ENCODE peak calls at places on chromosome 21, in four cellular contexts. B is endothelial cell of umbilical vein, N is H1, K is HepG2. H is an unnamed sample.

GRCh38 chr21:37700641-37701202 is 215.5 kb downstream of the KCNJ6 start:
- DNase-seq in K (peak; percentile 48), B (peak; percentile 56), N (peak; percentile 48), H (peak; percentile 34)

GRCh38 chr21:17089121-17089520 is 423.7 kb upstream of the CXADR start:
- DNase-seq in K (no peak), N (no peak), B (peak; percentile 4), H (no peak)

GRCh38 chr21:42545317-42545716 is 31.7 kb downstream of the SLC37A1 start:
- DNase-seq in B (no peak), N (no peak), K (no peak), H (no peak)

GRCh38 chr21:33300701-33301631 is 23.8 kb upstream of the IFNAR1 start:
- DNase-seq in B (peak; percentile 66), K (no peak), N (peak; percentile 27), H (no peak)

GRCh38 chr21:43306391-43306790 is 120.5 kb downstream of the SIK1 start:
- DNase-seq in N (no peak), K (no peak), B (no peak), H (no peak)

GRCh38 chr21:37554661-37555379 is 188.2 kb downstream of the DYRK1A start:
- DNase-seq in B (no peak), N (no peak), K (no peak), H (no peak)

GRCh38 chr21:33149166-33149565 is 79.2 kb downstream of the OLIG1 start:
- DNase-seq in K (no peak), B (no peak), N (no peak), H (no peak)

GRCh38 chr21:40349591-40349990 is 482.4 kb downstream of the PCP4 start:
- DNase-seq in B (no peak), N (no peak), K (no peak), H (no peak)

GRCh38 chr21:25563399-25564116 is 43.7 kb downstream of the MRPL39 start:
- DNase-seq in B (peak; percentile 49), K (no peak), N (no peak), H (no peak)

GRCh38 chr21:36813071-36813470 is 114.2 kb downstream of the SIM2 start:
- DNase-seq in K (no peak), N (no peak), B (peak; percentile 67), H (no peak)

GRCh38 chr21:29148535-29148934 is 18.1 kb downstream of the MAP3K7CL start:
- DNase-seq in B (no peak), K (no peak), N (no peak), H (no peak)

GRCh38 chr21:33403128-33403785 is at the start of gene IFNGR2:
- DNase-seq in K (no peak), N (peak; percentile 54), B (no peak), H (no peak)

GRCh38 chr21:42499430-42500106 is 3.5 kb upstream of the RSPH1 start:
- DNase-seq in K (no peak), B (no peak), N (no peak), H (no peak)

GRCh38 chr21:36511484-36512227 is 31.7 kb upstream of the CLDN14 start:
- DNase-seq in K (no peak), N (no peak), B (peak; percentile 78), H (no peak)

GRCh38 chr21:31372176-31372765 is 28.2 kb upstream of the TIAM1 start:
- DNase-seq in B (no peak), N (no peak), K (no peak), H (no peak)

GRCh38 chr21:23016617-23017016 is 2018.4 kb downstream of the NCAM2 start:
- DNase-seq in N (no peak), B (peak; percentile 83), K (no peak), H (no peak)

GRCh38 chr21:42523211-42523610 is 9.6 kb downstream of the SLC37A1 start:
- DNase-seq in N (no peak), B (no peak), K (no peak), H (no peak)

GRCh38 chr21:23695449-23695848 is 1911.8 kb downstream of the MRPL39 start:
- DNase-seq in K (no peak), B (no peak), N (no peak), H (no peak)

GRCh38 chr21:38954450-38955059 is 148.8 kb downstream of the ETS2 start:
- DNase-seq in B (peak; percentile 25), N (no peak), K (no peak), H (no peak)

GRCh38 chr21:31133243-31133830 is 95.1 kb upstream of the KRTAP19-8 start:
- DNase-seq in N (no peak), K (no peak), B (no peak), H (no peak)

GRCh38 chr21:17903029-17903806 is 84.1 kb upstream of the C21orf91 start:
- DNase-seq in K (no peak), B (peak; percentile 29), N (no peak), H (peak; percentile 44)

GRCh38 chr21:42525228-42525604 is 11.6 kb downstream of the SLC37A1 start:
- DNase-seq in N (peak; percentile 58), B (no peak), K (no peak), H (no peak)

GRCh38 chr21:45294509-45295291 is 7.0 kb upstream of the POFUT2 start:
- DNase-seq in K (no peak), B (peak; percentile 98), N (peak; percentile 62), H (peak; percentile 22)
- TF ChIP-seq POLR2AphosphoS5 in K (no peak), B (peak; percentile 89), N (no peak), H (no peak)

GRCh38 chr21:20789696-20790095 is 208.5 kb upstream of the NCAM2 start:
- DNase-seq in N (no peak), K (no peak), B (no peak), H (no peak)
- H3K9ac ChIP-seq in N (no peak overlapping the region), K (no peak overlapping the region), B (no peak overlapping the region), H (no peak overlapping the region)

GRCh38 chr21:41431788-41432548 is 5.9 kb downstream of the MX1 start:
- DNase-seq in K (no peak), N (peak; percentile 26), B (no peak), H (no peak)
- TF ChIP-seq POLR2AphosphoS5 in K (no peak), N (no peak), B (no peak), H (no peak)

DNA sequence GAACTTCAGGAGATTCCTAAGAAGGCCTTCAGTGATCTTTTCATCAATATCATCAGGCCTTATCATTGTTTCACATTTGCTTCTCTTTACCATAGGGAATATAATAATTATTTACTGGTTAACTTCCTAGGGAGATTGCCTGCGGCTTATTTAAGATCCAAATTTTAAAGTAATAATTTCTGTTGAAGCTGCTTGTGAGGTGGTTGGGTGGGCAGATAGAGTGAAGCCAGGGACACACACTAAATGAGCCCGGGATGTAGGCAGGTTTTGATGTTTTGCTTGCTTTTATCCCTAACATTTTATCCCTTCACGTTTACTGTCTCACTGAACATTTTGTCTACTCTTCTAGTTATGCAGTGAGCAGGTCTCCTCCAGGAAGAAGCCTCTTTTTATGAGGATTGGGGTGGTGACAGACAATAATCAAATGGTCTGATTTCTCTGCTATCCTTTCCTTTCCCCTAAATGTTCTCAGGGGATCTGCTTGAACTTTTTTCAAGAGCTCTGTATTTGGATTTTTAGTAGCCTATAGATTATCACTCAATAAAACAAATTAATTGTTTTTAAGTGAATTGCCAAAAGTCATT is 164.7 kb downstream of the RUNX1 start:
- DNase-seq in K (no peak), N (no peak), B (peak; percentile 48), H (no peak)
- H3K9ac ChIP-seq in K (peak overlapping the region; percentile 84), N (no peak overlapping the region), B (peak overlapping the region; percentile 94), H (no peak overlapping the region)